ENCODE peak calls at places on chromosomes 16 and 17, in eight cellular contexts. M is neural crest cell; W is HCEC 1CT; O is stimulated activated CD4-positive, alpha-beta T cell treated with anti-CD3 and anti-CD28 coated beads, TNF-alpha, amount 100 ng/mL, for 24 hours; D is body of pancreas; F is progenitor cell of endocrine pancreas; E is left colon; I is left cardiac atrium. H is an unnamed sample.

GRCh38 chr17:8341456-8341855 is 1.8 kb downstream of the ODF4 start:
- DNase-seq in M (no peak), W (no peak), O (no peak), D (no peak), F (no peak), E (no peak), I (no peak), H (no peak)

GRCh38 chr16:70577256-70577698 is 53.7 kb downstream of the SF3B3 start:
- DNase-seq in M (no peak), W (peak; percentile 38), O (no peak), D (no peak), F (no peak), E (no peak), I (no peak), H (no peak)

GRCh38 chr16:78285437-78285917 is 186.0 kb downstream of the WWOX start:
- DNase-seq in M (no peak), W (no peak), O (no peak), D (no peak), F (no peak), E (no peak), I (no peak), H (no peak)

GRCh38 chr17:60421273-60422161 is 772 bp upstream of the CHCT1 start:
- DNase-seq in M (peak; percentile 72), W (peak; percentile 39), O (peak; percentile 62), D (peak; percentile 74), F (peak; percentile 56), E (peak; percentile 51), I (peak; percentile 74), H (peak; percentile 66)

GRCh38 chr16:89076159-89076558 is 17.5 kb upstream of the ACSF3 start:
- DNase-seq in M (no peak), W (no peak), O (no peak), D (no peak), F (no peak), E (no peak), I (no peak), H (no peak)

GRCh38 chr17:39081851-39082250 is 69.6 kb downstream of the PLXDC1 start:
- DNase-seq in M (no peak), W (no peak), O (no peak), D (no peak), F (no peak), E (no peak), I (no peak), H (no peak)

GRCh38 chr16:85168732-85169256 is 56.5 kb upstream of the CIBAR2 start:
- DNase-seq in M (peak; percentile 46), W (peak; percentile 59), O (no peak), D (peak; percentile 67), F (no peak), E (no peak), I (peak; percentile 82), H (peak; percentile 81)

GRCh38 chr16:53872248-53873221 is 168.6 kb downstream of the FTO start:
- DNase-seq in M (no peak), W (peak; percentile 84), O (no peak), D (no peak), F (no peak), E (no peak), I (no peak), H (no peak)

GRCh38 chr17:73663614-73664013 is 19.4 kb upstream of the SDK2 start:
- DNase-seq in M (no peak), W (no peak), O (no peak), D (no peak), F (no peak), E (no peak), I (no peak), H (no peak)

GRCh38 chr16:57012353-57012752 is 23.0 kb downstream of the NLRC5 start:
- DNase-seq in M (no peak), W (no peak), O (no peak), D (no peak), F (no peak), E (no peak), I (no peak), H (no peak)

GRCh38 chr16:8721693-8722348 is 47.4 kb downstream of the ABAT start:
- DNase-seq in M (no peak), W (no peak), O (no peak), D (peak; percentile 68), F (no peak), E (no peak), I (no peak), H (no peak)

GRCh38 chr16:12081048-12081404 is 104.5 kb downstream of the SNX29 start:
- DNase-seq in M (no peak), W (no peak), O (peak; percentile 33), D (no peak), F (no peak), E (no peak), I (no peak), H (no peak)

GRCh38 chr17:74528491-74529199 is 2.6 kb downstream of the CD300LB start:
- DNase-seq in M (no peak), W (no peak), O (no peak), D (no peak), F (no peak), E (no peak), I (peak; percentile 25), H (peak; percentile 34)

H was measured in testis.